ENCODE peak calls at places on chromosomes 1 and 21, in four cellular contexts. One of them, this sample, is unnamed. For H3K4me1, the result is how much of the 10 kb centered on the place peaks cover.

GRCh38 chr1:112833806-112834205 is 118.7 kb upstream of the PPM1J start:
- DNase-seq in neuronal stem cell: no peak
- DNase-seq in HepG2: no peak
- DNase-seq in SJSA1: no peak
- DNase-seq in this sample: no peak

GRCh38 chr1:26169201-26169600 is 438 bp upstream of the C1orf232 start:
- DNase-seq in neuronal stem cell: no peak
- DNase-seq in HepG2: no peak
- DNase-seq in SJSA1: peak
- DNase-seq in this sample: no peak

GRCh38 chr1:3012511-3013291 is 8.6 kb upstream of the ACTRT2 start:
- DNase-seq in HepG2: peak
- DNase-seq in neuronal stem cell: peak
- DNase-seq in SJSA1: no peak
- DNase-seq in this sample: peak

GRCh38 chr1:183355797-183356196 is 62.4 kb downstream of the NMNAT2 start:
- DNase-seq in neuronal stem cell: no peak
- DNase-seq in SJSA1: no peak
- DNase-seq in HepG2: no peak
- DNase-seq in this sample: no peak

GRCh38 chr1:221884821-221885220 is 142.9 kb upstream of the DUSP10 start:
- DNase-seq in HepG2: no peak
- DNase-seq in neuronal stem cell: no peak
- DNase-seq in SJSA1: no peak
- DNase-seq in this sample: no peak

GRCh38 chr1:20662110-20662475 is 924 bp upstream of the DDOST start:
- DNase-seq in neuronal stem cell: no peak
- DNase-seq in SJSA1: no peak
- DNase-seq in HepG2: no peak
- DNase-seq in this sample: no peak

GRCh38 chr1:204575221-204576190 is 59.3 kb downstream of the MDM4 start:
- DNase-seq in HepG2: no peak
- DNase-seq in SJSA1: no peak
- DNase-seq in neuronal stem cell: no peak
- DNase-seq in this sample: no peak

GRCh38 chr1:24193046-24193445 is 6.0 kb upstream of the IFNLR1 start:
- DNase-seq in HepG2: no peak
- DNase-seq in neuronal stem cell: no peak
- DNase-seq in SJSA1: no peak
- DNase-seq in this sample: no peak

GRCh38 chr1:51454554-51454953 is 64.5 kb downstream of the EPS15 start:
- DNase-seq in neuronal stem cell: no peak
- DNase-seq in SJSA1: no peak
- DNase-seq in HepG2: no peak
- DNase-seq in this sample: no peak

GRCh38 chr1:6260433-6260934 is 414 bp downstream of the GPR153 start:
- DNase-seq in HepG2: no peak
- DNase-seq in SJSA1: no peak
- DNase-seq in neuronal stem cell: no peak
- DNase-seq in this sample: no peak

GRCh38 chr21:21547368-21547953 is 549.3 kb downstream of the NCAM2 start:
- DNase-seq in neuronal stem cell: no peak
- DNase-seq in HepG2: no peak
- DNase-seq in SJSA1: no peak
- DNase-seq in this sample: no peak

GRCh38 chr21:22374218-22374969 is 1376.2 kb downstream of the NCAM2 start:
- DNase-seq in HepG2: no peak
- DNase-seq in SJSA1: no peak
- DNase-seq in neuronal stem cell: peak
- DNase-seq in this sample: peak

GRCh38 chr1:15939181-15940109 is 36.5 kb downstream of the ZBTB17 start:
- DNase-seq in HepG2: peak
- DNase-seq in neuronal stem cell: no peak
- DNase-seq in SJSA1: peak
- DNase-seq in this sample: peak

GRCh38 chr21:18522181-18522771 is 118.7 kb upstream of the TMPRSS15 start:
- DNase-seq in HepG2: no peak
- DNase-seq in SJSA1: no peak
- DNase-seq in neuronal stem cell: no peak
- DNase-seq in this sample: no peak

GRCh38 chr1:178541829-178542553 is 29.1 kb downstream of the TEX35 start:
- DNase-seq in SJSA1: no peak
- DNase-seq in neuronal stem cell: no peak
- DNase-seq in HepG2: peak
- DNase-seq in this sample: peak

GRCh38 chr1:199042193-199042592 is 403.4 kb downstream of the PTPRC start:
- DNase-seq in neuronal stem cell: no peak
- DNase-seq in SJSA1: no peak
- DNase-seq in HepG2: no peak
- DNase-seq in this sample: no peak

GRCh38 chr1:161096514-161096913 is 1.6 kb upstream of the KLHDC9 start:
- DNase-seq in SJSA1: no peak
- DNase-seq in neuronal stem cell: no peak
- DNase-seq in HepG2: no peak
- DNase-seq in this sample: no peak

GRCh38 chr1:45244660-45245059 is 38.3 kb upstream of the ZSWIM5 start:
- DNase-seq in HepG2: no peak
- DNase-seq in SJSA1: no peak
- DNase-seq in neuronal stem cell: no peak
- DNase-seq in this sample: no peak

GRCh38 chr1:44817771-44818495 is 9.6 kb downstream of the BTBD19 start:
- DNase-seq in HepG2: no peak
- DNase-seq in SJSA1: no peak
- DNase-seq in neuronal stem cell: no peak
- DNase-seq in this sample: no peak

GRCh38 chr21:21232320-21232719 is 234.1 kb downstream of the NCAM2 start:
- DNase-seq in neuronal stem cell: peak
- DNase-seq in HepG2: no peak
- DNase-seq in SJSA1: no peak
- DNase-seq in this sample: no peak

GRCh38 chr1:160768295-160768657 is 27.7 kb upstream of the LY9 start:
- DNase-seq in neuronal stem cell: no peak
- DNase-seq in SJSA1: no peak
- DNase-seq in HepG2: peak
- DNase-seq in this sample: peak

DNA sequence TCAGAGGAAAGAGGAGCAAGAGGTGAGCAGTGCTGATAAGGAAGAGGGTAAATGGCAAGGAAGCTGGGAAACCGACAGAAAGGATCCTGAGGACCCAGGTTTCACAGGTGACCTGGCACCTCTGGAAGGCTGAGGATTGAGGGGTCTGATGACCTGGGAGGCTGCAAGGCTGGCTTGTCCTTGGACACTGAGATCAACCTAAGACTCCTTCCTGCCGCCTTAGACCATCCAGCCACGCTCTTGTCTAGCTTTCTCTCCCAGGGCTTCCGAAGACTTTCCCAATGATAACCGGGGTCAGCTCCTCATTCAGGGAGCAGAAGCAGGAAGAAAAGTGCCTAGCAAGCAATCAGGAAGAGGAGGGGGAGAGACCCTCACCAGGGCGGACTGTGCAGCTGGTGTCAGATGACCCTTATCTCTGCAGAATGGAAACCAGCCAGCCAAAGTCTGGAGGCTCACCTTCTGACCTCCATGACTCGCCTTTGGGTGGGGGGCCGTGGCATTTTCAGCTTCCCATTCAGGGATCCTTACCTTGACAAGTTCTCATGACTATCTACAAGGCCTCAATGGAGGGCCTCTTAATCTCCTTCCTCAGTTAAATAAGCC is 77.7 kb downstream of the CAPZB start:
- DNase-seq in HepG2: no peak
- DNase-seq in neuronal stem cell: no peak
- DNase-seq in SJSA1: no peak
- DNase-seq in this sample: no peak
- H3K4me1 ChIP-seq in HepG2: half or more
- H3K4me1 ChIP-seq in neuronal stem cell: under half
- H3K4me1 ChIP-seq in SJSA1: under half
- H3K4me1 ChIP-seq in this sample: under half

DNA sequence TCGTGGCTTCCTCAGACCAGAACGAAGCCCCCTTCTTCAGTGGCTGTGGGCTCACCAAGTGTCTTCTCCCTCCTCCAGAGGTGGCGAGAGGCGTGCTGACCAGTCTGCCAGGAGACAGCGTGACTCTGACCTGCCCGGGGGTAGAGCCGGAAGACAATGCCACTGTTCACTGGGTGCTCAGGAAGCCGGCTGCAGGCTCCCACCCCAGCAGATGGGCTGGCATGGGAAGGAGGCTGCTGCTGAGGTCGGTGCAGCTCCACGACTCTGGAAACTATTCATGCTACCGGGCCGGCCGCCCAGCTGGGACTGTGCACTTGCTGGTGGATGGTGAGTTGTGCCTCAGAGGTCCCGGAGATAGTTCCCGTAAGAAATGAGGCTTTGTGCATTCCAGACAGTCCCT is 24.0 kb downstream of the IL6R start:
- DNase-seq in SJSA1: no peak
- DNase-seq in HepG2: no peak
- DNase-seq in neuronal stem cell: no peak
- DNase-seq in this sample: no peak
- H3K4me1 ChIP-seq in SJSA1: half or more
- H3K4me1 ChIP-seq in HepG2: under half
- H3K4me1 ChIP-seq in neuronal stem cell: under half
- H3K4me1 ChIP-seq in this sample: under half

GRCh38 chr1:42943166-42943565 is 15.5 kb downstream of the SLC2A1 start:
- DNase-seq in HepG2: no peak
- DNase-seq in SJSA1: no peak
- DNase-seq in neuronal stem cell: no peak
- DNase-seq in this sample: peak
- H3K4me1 ChIP-seq in HepG2: half or more
- H3K4me1 ChIP-seq in SJSA1: half or more
- H3K4me1 ChIP-seq in neuronal stem cell: under half
- H3K4me1 ChIP-seq in this sample: under half

DNA sequence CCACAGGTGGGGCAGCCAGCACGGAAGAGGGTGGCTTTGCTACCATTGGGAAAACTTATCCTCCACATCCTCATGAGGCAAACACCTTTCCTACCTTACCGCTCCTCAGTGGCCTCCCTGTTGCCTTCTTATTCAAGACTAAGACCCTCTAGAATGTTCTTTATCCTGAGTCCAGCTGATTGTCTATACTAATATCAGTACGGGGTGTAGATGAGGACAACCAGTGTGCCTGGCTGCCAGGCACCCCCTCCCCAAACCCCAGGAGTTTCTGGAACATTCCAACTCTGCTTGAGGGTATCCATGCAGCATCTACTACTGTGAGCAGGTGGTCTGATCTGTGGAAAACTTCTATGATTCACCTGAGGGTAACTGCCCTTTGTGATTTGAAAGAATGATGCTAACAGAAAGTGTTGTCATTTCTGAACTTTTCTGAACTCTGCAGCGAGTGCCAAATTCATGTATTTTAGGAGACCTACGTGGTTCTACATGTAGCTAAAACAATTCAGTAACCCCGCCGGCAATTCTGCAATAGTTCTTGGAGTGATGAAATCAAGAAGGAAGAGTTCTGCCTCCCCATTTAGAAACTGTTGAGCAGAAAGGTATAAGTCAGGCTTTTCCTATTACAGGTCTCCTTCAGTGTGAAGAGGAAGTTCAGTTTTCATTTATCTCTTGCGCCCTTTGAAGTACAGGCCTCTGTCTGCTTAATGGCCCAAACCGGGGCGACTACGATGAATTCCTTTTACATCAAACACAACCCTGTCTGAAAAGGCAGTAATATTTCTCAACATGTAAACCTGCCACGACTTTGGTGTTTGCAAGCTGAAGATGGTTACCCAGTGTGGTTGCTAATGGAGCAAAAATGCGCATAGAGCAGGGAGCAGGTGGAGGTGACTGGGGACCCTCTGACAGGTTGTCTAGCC is 80.4 kb downstream of the RUNX1 start:
- DNase-seq in neuronal stem cell: no peak
- DNase-seq in SJSA1: no peak
- DNase-seq in HepG2: peak
- DNase-seq in this sample: no peak
- H3K4me1 ChIP-seq in neuronal stem cell: under half
- H3K4me1 ChIP-seq in SJSA1: under half
- H3K4me1 ChIP-seq in HepG2: half or more
- H3K4me1 ChIP-seq in this sample: under half

DNA sequence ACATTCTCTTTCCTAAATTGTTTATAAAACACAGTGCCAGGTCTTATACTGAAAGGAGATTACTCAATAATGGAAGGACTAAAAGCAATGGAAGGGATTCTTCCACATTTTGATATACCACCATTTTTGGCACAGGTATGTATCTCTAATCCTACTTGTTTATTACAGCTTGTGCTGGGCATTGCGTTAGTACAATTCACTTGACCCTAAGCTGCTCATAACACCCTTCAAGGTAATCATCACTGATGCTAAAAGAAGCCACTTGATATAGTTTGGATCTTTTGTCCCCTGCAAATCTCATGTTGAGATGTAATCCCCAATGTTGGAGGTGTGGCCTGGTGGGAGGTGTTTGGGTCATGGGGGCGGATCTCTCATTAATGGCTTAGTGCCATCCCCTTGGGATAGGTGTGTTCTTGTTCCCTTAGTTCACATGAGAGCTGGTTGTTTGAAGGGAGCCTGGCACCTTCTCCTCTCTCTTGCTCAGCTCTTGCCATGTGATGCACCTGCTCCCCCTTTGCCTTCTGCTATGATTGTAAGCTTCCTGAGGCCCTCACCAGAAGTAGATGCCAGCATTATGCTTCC is 71.1 kb downstream of the NIBAN1 start:
- DNase-seq in HepG2: no peak
- DNase-seq in neuronal stem cell: no peak
- DNase-seq in SJSA1: no peak
- DNase-seq in this sample: no peak
- H3K4me1 ChIP-seq in HepG2: under half
- H3K4me1 ChIP-seq in neuronal stem cell: under half
- H3K4me1 ChIP-seq in SJSA1: under half
- H3K4me1 ChIP-seq in this sample: under half

GRCh38 chr1:211332036-211332616 is 5.5 kb downstream of the TRAF5 start:
- DNase-seq in HepG2: no peak
- DNase-seq in neuronal stem cell: no peak
- DNase-seq in SJSA1: no peak
- DNase-seq in this sample: no peak

GRCh38 chr1:211335507-211336157 is 9.0 kb downstream of the TRAF5 start:
- DNase-seq in neuronal stem cell: no peak
- DNase-seq in HepG2: no peak
- DNase-seq in SJSA1: no peak
- DNase-seq in this sample: peak

GRCh38 chr1:211334986-211335385 is 8.4 kb downstream of the TRAF5 start:
- DNase-seq in HepG2: no peak
- DNase-seq in neuronal stem cell: no peak
- DNase-seq in SJSA1: no peak
- DNase-seq in this sample: no peak

GRCh38 chr1:211332839-211333238 is 6.2 kb downstream of the TRAF5 start:
- DNase-seq in HepG2: no peak
- DNase-seq in neuronal stem cell: no peak
- DNase-seq in SJSA1: no peak
- DNase-seq in this sample: no peak

GRCh38 chr1:211333906-211334305 is 7.3 kb downstream of the TRAF5 start:
- DNase-seq in neuronal stem cell: no peak
- DNase-seq in SJSA1: no peak
- DNase-seq in HepG2: no peak
- DNase-seq in this sample: peak
- H3K4me1 ChIP-seq in neuronal stem cell: under half
- H3K4me1 ChIP-seq in SJSA1: under half
- H3K4me1 ChIP-seq in HepG2: under half
- H3K4me1 ChIP-seq in this sample: under half